ENCODE peak calls at places on chromosomes 11 and 22, in five cellular contexts. One of them, this sample, is unnamed. For H3K4me1, the result is how much of the 10 kb centered on the place peaks cover.

GRCh38 chr11:36372101-36372767 is 76.1 kb downstream of the PRR5L start:
- DNase-seq in A549: no peak
- DNase-seq in kidney: no peak
- DNase-seq in HCT116: no peak
- DNase-seq in spleen: no peak
- DNase-seq in this sample: no peak

GRCh38 chr11:61281581-61282250 is 13.4 kb downstream of the VWCE start:
- DNase-seq in A549: peak
- DNase-seq in kidney: no peak
- DNase-seq in HCT116: peak
- DNase-seq in spleen: no peak
- DNase-seq in this sample: no peak

GRCh38 chr11:89443366-89444303 is 47.5 kb downstream of the NOX4 start:
- DNase-seq in A549: no peak
- DNase-seq in kidney: no peak
- DNase-seq in HCT116: no peak
- DNase-seq in spleen: no peak
- DNase-seq in this sample: no peak

GRCh38 chr11:120399312-120399711 is 63.1 kb downstream of the ARHGEF12 start:
- DNase-seq in A549: no peak
- DNase-seq in kidney: no peak
- DNase-seq in HCT116: no peak
- DNase-seq in spleen: no peak
- DNase-seq in this sample: no peak

GRCh38 chr11:70200212-70200844 is 2.8 kb upstream of the FADD start:
- DNase-seq in A549: no peak
- DNase-seq in kidney: no peak
- DNase-seq in HCT116: no peak
- DNase-seq in spleen: peak
- DNase-seq in this sample: no peak

GRCh38 chr22:47259049-47259448 is 496.6 kb downstream of the TBC1D22A start:
- DNase-seq in A549: no peak
- DNase-seq in kidney: no peak
- DNase-seq in HCT116: no peak
- DNase-seq in spleen: no peak
- DNase-seq in this sample: no peak

GRCh38 chr22:45704648-45705047 is 33.0 kb downstream of the ATXN10 start:
- DNase-seq in A549: no peak
- DNase-seq in kidney: no peak
- DNase-seq in HCT116: no peak
- DNase-seq in spleen: no peak
- DNase-seq in this sample: no peak

GRCh38 chr11:117010808-117011540 is 87.3 kb downstream of the SIK3 start:
- DNase-seq in A549: peak
- DNase-seq in kidney: no peak
- DNase-seq in HCT116: no peak
- DNase-seq in spleen: no peak
- DNase-seq in this sample: no peak

GRCh38 chr22:37185646-37186227 is 2.3 kb downstream of the C1QTNF6 start:
- DNase-seq in A549: no peak
- DNase-seq in kidney: peak
- DNase-seq in HCT116: no peak
- DNase-seq in spleen: peak
- DNase-seq in this sample: no peak

GRCh38 chr11:108786281-108786990 is 121.6 kb downstream of the DDX10 start:
- DNase-seq in A549: no peak
- DNase-seq in kidney: no peak
- DNase-seq in HCT116: no peak
- DNase-seq in spleen: no peak
- DNase-seq in this sample: no peak

GRCh38 chr11:65134952-65135632 is 773 bp upstream of the SYVN1 start:
- DNase-seq in A549: peak
- DNase-seq in kidney: peak
- DNase-seq in HCT116: peak
- DNase-seq in spleen: peak
- DNase-seq in this sample: peak

GRCh38 chr22:21707677-21708076 is 27.9 kb downstream of the YPEL1 start:
- DNase-seq in A549: no peak
- DNase-seq in kidney: no peak
- DNase-seq in HCT116: no peak
- DNase-seq in spleen: no peak
- DNase-seq in this sample: peak

GRCh38 chr11:45754746-45755145 is 50.2 kb upstream of the SLC35C1 start:
- DNase-seq in A549: no peak
- DNase-seq in kidney: no peak
- DNase-seq in HCT116: no peak
- DNase-seq in spleen: no peak
- DNase-seq in this sample: no peak

GRCh38 chr22:49789289-49790141 is 38.2 kb downstream of the BRD1 start:
- DNase-seq in A549: no peak
- DNase-seq in kidney: peak
- DNase-seq in HCT116: no peak
- DNase-seq in spleen: peak
- DNase-seq in this sample: peak

GRCh38 chr11:58318532-58318931 is 40.3 kb downstream of the OR5B17 start:
- DNase-seq in A549: no peak
- DNase-seq in kidney: no peak
- DNase-seq in HCT116: no peak
- DNase-seq in spleen: no peak
- DNase-seq in this sample: no peak

GRCh38 chr11:116548286-116548685 is 224.5 kb downstream of the BUD13 start:
- DNase-seq in A549: no peak
- DNase-seq in kidney: no peak
- DNase-seq in HCT116: no peak
- DNase-seq in spleen: peak
- DNase-seq in this sample: no peak

DNA sequence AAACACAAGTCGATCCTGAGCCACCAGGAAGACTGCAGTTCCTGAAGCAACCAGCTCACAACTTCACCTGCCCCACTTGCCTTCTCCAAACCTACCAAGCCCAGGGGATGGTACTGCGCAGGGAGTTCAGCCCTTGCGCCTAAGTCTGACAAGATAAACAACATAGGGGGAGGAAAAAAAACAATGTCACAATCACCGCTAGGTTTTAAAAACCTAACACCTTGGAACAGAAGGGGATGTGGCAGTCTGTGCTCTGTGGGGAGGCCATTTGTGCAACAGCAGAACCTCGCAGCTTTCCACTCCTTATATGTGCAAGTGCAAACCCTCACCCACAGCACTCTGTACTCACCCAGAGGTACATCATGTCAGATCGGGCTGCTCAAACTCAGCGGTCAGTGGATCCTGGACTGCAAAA is 134.2 kb downstream of the RBFOX2 start:
- DNase-seq in A549: no peak
- DNase-seq in kidney: no peak
- DNase-seq in HCT116: no peak
- DNase-seq in spleen: no peak
- DNase-seq in this sample: no peak
- H3K4me1 ChIP-seq in A549: under half
- H3K4me1 ChIP-seq in kidney: under half
- H3K4me1 ChIP-seq in HCT116: under half
- H3K4me1 ChIP-seq in spleen: under half
- H3K4me1 ChIP-seq in this sample: under half

GRCh38 chr22:31083923-31084810 is 3.0 kb downstream of the SMTN start:
- DNase-seq in A549: no peak
- DNase-seq in kidney: no peak
- DNase-seq in HCT116: no peak
- DNase-seq in spleen: peak
- DNase-seq in this sample: no peak

GRCh38 chr22:31085928-31086327 is 4.8 kb downstream of the SMTN start:
- DNase-seq in A549: no peak
- DNase-seq in kidney: no peak
- DNase-seq in HCT116: no peak
- DNase-seq in spleen: no peak
- DNase-seq in this sample: no peak

GRCh38 chr22:31085493-31085824 is 4.3 kb downstream of the SMTN start:
- DNase-seq in A549: no peak
- DNase-seq in kidney: no peak
- DNase-seq in HCT116: no peak
- DNase-seq in spleen: no peak
- DNase-seq in this sample: no peak

GRCh38 chr22:31083377-31083768 is 2.3 kb downstream of the SMTN start:
- DNase-seq in A549: no peak
- DNase-seq in kidney: peak
- DNase-seq in HCT116: no peak
- DNase-seq in spleen: no peak
- DNase-seq in this sample: no peak

DNA sequence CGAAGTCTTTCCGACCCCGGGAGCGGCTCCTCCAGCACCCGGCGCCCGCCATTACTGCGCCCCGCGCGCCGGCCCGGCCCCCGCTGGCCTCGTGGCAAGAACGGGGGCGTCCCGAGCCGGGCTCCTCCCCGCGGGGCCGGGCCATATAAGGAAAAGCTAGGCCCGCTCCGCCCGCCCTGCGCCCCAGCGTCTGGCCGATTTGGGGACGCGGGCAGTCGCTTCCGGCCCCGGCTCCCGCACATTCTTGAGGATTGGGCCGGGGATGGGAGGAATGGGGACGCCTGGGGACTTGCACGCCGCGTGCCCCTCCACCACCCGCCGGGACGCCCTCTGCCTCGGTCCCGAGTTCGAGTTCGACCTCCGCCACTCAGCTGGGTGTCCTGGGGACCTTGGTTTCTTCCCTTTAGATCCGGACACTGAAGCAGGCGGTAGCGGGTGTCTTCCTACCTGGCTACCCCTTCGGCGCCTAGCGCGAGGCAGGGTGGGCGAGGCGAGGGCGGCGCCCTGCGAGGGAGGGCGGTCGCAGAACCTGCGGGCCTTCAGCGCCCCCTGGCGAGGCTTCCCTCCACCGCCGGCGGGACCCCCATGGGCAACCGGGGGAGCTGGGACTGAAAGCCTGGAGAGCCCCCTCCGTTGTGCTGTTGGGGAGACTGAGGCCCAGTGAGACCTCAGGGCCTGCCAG is 3.8 kb downstream of the SMTN start:
- DNase-seq in A549: no peak
- DNase-seq in kidney: peak
- DNase-seq in HCT116: no peak
- DNase-seq in spleen: peak
- DNase-seq in this sample: peak
- H3K4me1 ChIP-seq in A549: under half
- H3K4me1 ChIP-seq in kidney: under half
- H3K4me1 ChIP-seq in HCT116: under half
- H3K4me1 ChIP-seq in spleen: half or more
- H3K4me1 ChIP-seq in this sample: under half

GRCh38 chr22:26670459-26670858 is 13.1 kb downstream of the MIAT start:
- DNase-seq in A549: no peak
- DNase-seq in kidney: no peak
- DNase-seq in HCT116: no peak
- DNase-seq in spleen: peak
- DNase-seq in this sample: no peak

GRCh38 chr22:26672060-26672471 is 14.7 kb downstream of the MIAT start:
- DNase-seq in A549: no peak
- DNase-seq in kidney: no peak
- DNase-seq in HCT116: no peak
- DNase-seq in spleen: peak
- DNase-seq in this sample: no peak

GRCh38 chr22:26671317-26672059 is 14.1 kb downstream of the MIAT start:
- DNase-seq in A549: no peak
- DNase-seq in kidney: no peak
- DNase-seq in HCT116: no peak
- DNase-seq in spleen: peak
- DNase-seq in this sample: peak

GRCh38 chr22:26667140-26667539 is 9.8 kb downstream of the MIAT start:
- DNase-seq in A549: no peak
- DNase-seq in kidney: no peak
- DNase-seq in HCT116: no peak
- DNase-seq in spleen: no peak
- DNase-seq in this sample: no peak

GRCh38 chr22:26669060-26669481 is 11.7 kb downstream of the MIAT start:
- DNase-seq in A549: no peak
- DNase-seq in kidney: no peak
- DNase-seq in HCT116: peak
- DNase-seq in spleen: peak
- DNase-seq in this sample: peak
- H3K4me1 ChIP-seq in A549: under half
- H3K4me1 ChIP-seq in kidney: under half
- H3K4me1 ChIP-seq in HCT116: under half
- H3K4me1 ChIP-seq in spleen: half or more
- H3K4me1 ChIP-seq in this sample: under half

GRCh38 chr11:47552581-47553416 is at the start of gene CELF1:
- DNase-seq in A549: peak
- DNase-seq in kidney: peak
- DNase-seq in HCT116: peak
- DNase-seq in spleen: peak
- DNase-seq in this sample: peak

GRCh38 chr11:47550288-47551052 is 2.5 kb downstream of the CELF1 start:
- DNase-seq in A549: no peak
- DNase-seq in kidney: no peak
- DNase-seq in HCT116: no peak
- DNase-seq in spleen: peak
- DNase-seq in this sample: no peak

GRCh38 chr11:47553417-47553746 is 450 bp upstream of the CELF1 start:
- DNase-seq in A549: no peak
- DNase-seq in kidney: no peak
- DNase-seq in HCT116: no peak
- DNase-seq in spleen: no peak
- DNase-seq in this sample: no peak

GRCh38 chr11:47551086-47551485 is 1.8 kb downstream of the CELF1 start:
- DNase-seq in A549: peak
- DNase-seq in kidney: no peak
- DNase-seq in HCT116: no peak
- DNase-seq in spleen: no peak
- DNase-seq in this sample: no peak

DNA sequence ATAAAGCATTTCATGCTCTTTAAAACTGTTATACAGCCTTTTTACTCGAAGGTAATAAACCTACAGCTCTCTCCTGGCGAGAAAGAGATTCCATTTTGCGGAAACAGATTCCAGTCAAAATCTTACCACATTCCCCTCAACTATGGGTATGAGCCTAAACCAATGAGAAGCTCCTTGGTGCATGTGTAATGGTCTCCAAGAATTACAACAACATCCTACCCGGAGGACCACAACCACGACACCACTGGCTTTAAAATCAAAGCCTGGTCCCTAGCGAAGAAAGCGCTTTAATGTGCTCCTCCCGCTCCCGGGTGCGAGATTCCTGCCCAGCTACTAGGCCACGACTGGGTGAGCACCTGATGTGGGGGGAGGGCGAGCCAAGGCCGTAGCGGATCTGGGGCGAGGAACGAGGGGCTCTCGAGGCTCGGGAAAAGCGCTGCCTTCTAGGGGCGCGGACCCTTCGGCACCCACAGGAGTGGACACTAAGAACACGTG is 799 bp downstream of the CELF1 start:
- DNase-seq in A549: no peak
- DNase-seq in kidney: peak
- DNase-seq in HCT116: no peak
- DNase-seq in spleen: no peak
- DNase-seq in this sample: peak
- H3K4me1 ChIP-seq in A549: under half
- H3K4me1 ChIP-seq in kidney: under half
- H3K4me1 ChIP-seq in HCT116: under half
- H3K4me1 ChIP-seq in spleen: half or more
- H3K4me1 ChIP-seq in this sample: under half

GRCh38 chr22:18024956-18025720 is 777 bp upstream of the MICAL3 start:
- DNase-seq in A549: no peak
- DNase-seq in kidney: no peak
- DNase-seq in HCT116: no peak
- DNase-seq in spleen: peak
- DNase-seq in this sample: no peak
- H3K4me1 ChIP-seq in A549: under half
- H3K4me1 ChIP-seq in kidney: under half
- H3K4me1 ChIP-seq in HCT116: under half
- H3K4me1 ChIP-seq in spleen: under half
- H3K4me1 ChIP-seq in this sample: under half

This sample was measured in SJCRH30.